ENCODE peak calls at places on chromosome 2, in four cellular contexts. G, B, O and X are unnamed samples.

GRCh38 chr2:224982910-224983688 is 59.2 kb downstream of the DOCK10 start:
- ATAC-seq in G (peak; percentile 45), O (peak; percentile 65), B (no peak), X (no peak)

GRCh38 chr2:64214281-64215115 is 70.3 kb upstream of the PELI1 start:
- ATAC-seq in O (peak; percentile 81), G (peak; percentile 68), B (peak; percentile 55), X (peak; percentile 75)

GRCh38 chr2:35410431-35411061 is 945.0 kb upstream of the CRIM1 start:
- ATAC-seq in B (no peak), G (no peak), O (no peak), X (no peak)

GRCh38 chr2:120177011-120177621 is 46.1 kb downstream of the TMEM185B start:
- ATAC-seq in B (no peak), G (peak; percentile 92), O (peak; percentile 77), X (peak; percentile 88)

GRCh38 chr2:95063401-95063958 is 38.0 kb downstream of the MAL start:
- ATAC-seq in B (no peak), G (no peak), O (no peak), X (no peak)

GRCh38 chr2:162462911-162463310 is 119.0 kb downstream of the GCA start:
- ATAC-seq in G (no peak), B (no peak), O (no peak), X (no peak)

GRCh38 chr2:115163572-115163971 is 721.1 kb downstream of the DPP10 start:
- ATAC-seq in B (no peak), O (no peak), G (no peak), X (no peak)

GRCh38 chr2:67340118-67341011 is 56.8 kb upstream of the ETAA1 start:
- ATAC-seq in B (no peak), G (no peak), O (peak; percentile 98), X (no peak)

GRCh38 chr2:85468704-85469349 is 50.3 kb downstream of the SH2D6 start:
- ATAC-seq in B (peak; percentile 60), G (no peak), O (peak; percentile 79), X (peak; percentile 68)

GRCh38 chr2:241029599-241030332 is 31.3 kb downstream of the SNED1 start:
- ATAC-seq in B (no peak), O (no peak), G (no peak), X (peak; percentile 38)

GRCh38 chr2:235000426-235001236 is 48.8 kb downstream of the SH3BP4 start:
- ATAC-seq in G (no peak), B (no peak), O (no peak), X (no peak)

GRCh38 chr2:73822991-73823390 is 5.8 kb upstream of the STAMBP start:
- ATAC-seq in G (no peak), O (no peak), B (no peak), X (peak; percentile 23)

GRCh38 chr2:88711897-88712296 is 20.4 kb downstream of the RPIA start:
- ATAC-seq in G (no peak), O (no peak), B (no peak), X (no peak)

GRCh38 chr2:160087854-160088745 is 25.7 kb upstream of the PLA2R1 start:
- ATAC-seq in O (no peak), B (no peak), G (no peak), X (peak; percentile 47)

GRCh38 chr2:176419591-176420071 is 150.4 kb downstream of the MTX2 start:
- ATAC-seq in O (no peak), B (no peak), G (no peak), X (no peak)

GRCh38 chr2:9656270-9656766 is 25.5 kb upstream of the YWHAQ start:
- ATAC-seq in G (peak; percentile 78), O (no peak), B (no peak), X (peak; percentile 58)

GRCh38 chr2:176392744-176393414 is 123.6 kb downstream of the MTX2 start:
- ATAC-seq in B (no peak), O (peak; percentile 77), G (no peak), X (no peak)

GRCh38 chr2:120735750-120736170 is at the start of gene GLI2:
- ATAC-seq in O (peak; percentile 89), B (peak; percentile 69), G (peak; percentile 84), X (peak; percentile 78)

GRCh38 chr2:127121341-127121740 is 14.4 kb upstream of the BIN1 start:
- ATAC-seq in B (no peak), G (no peak), O (peak; percentile 60), X (no peak)

GRCh38 chr2:232338759-232339106 is 39.8 kb upstream of the ALPP start:
- ATAC-seq in O (no peak), B (no peak), G (no peak), X (no peak)

GRCh38 chr2:31251018-31251417 is 17.1 kb downstream of the EHD3 start:
- ATAC-seq in O (peak; percentile 88), B (no peak), G (no peak), X (no peak)

GRCh38 chr2:166140922-166141321 is 13.1 kb upstream of the SCN1A start:
- ATAC-seq in G (no peak), O (no peak), B (no peak), X (no peak)

GRCh38 chr2:105775809-105776559 is 31.3 kb downstream of the NCK2 start:
- ATAC-seq in B (no peak), G (peak; percentile 80), O (peak; percentile 16), X (peak; percentile 14)

GRCh38 chr2:147181351-147182029 is 663.3 kb upstream of the ACVR2A start:
- ATAC-seq in O (no peak), G (peak; percentile 37), B (no peak), X (peak; percentile 38)

GRCh38 chr2:194060269-194060668 is 1596.8 kb upstream of the SLC39A10 start:
- ATAC-seq in G (no peak), O (no peak), B (no peak), X (no peak)

GRCh38 chr2:115558725-115559124 is 1116.3 kb downstream of the DPP10 start:
- ATAC-seq in G (no peak), B (no peak), O (no peak), X (no peak)

GRCh38 chr2:239239607-239240479 is 161.0 kb downstream of the HDAC4 start:
- ATAC-seq in B (no peak), G (no peak), O (peak; percentile 71), X (no peak)

GRCh38 chr2:190636362-190636761 is 12.5 kb upstream of the NAB1 start:
- ATAC-seq in B (peak; percentile 39), O (peak; percentile 77), G (peak; percentile 50), X (peak; percentile 30)

GRCh38 chr2:7089284-7089683 is 172.1 kb downstream of the RNF144A start:
- ATAC-seq in O (no peak), G (no peak), B (no peak), X (no peak)

GRCh38 chr2:139045524-139045923 is 265.3 kb upstream of the NXPH2 start:
- ATAC-seq in O (no peak), B (no peak), G (no peak), X (no peak)

GRCh38 chr2:66948234-66948633 is 448.9 kb upstream of the ETAA1 start:
- ATAC-seq in B (no peak), O (no peak), G (no peak), X (no peak)

GRCh38 chr2:241157841-241158545 is 7.7 kb downstream of the PPP1R7 start:
- ATAC-seq in B (no peak), G (no peak), O (no peak), X (no peak)

GRCh38 chr2:177393824-177394614 is 1.4 kb downstream of the AGPS start:
- ATAC-seq in O (no peak), B (no peak), G (no peak), X (no peak)

GRCh38 chr2:45205985-45206384 is 196.7 kb upstream of the SIX2 start:
- ATAC-seq in B (no peak), O (no peak), G (no peak), X (no peak)

GRCh38 chr2:65638438-65638837 is 206.0 kb upstream of the SPRED2 start:
- ATAC-seq in O (no peak), G (no peak), B (no peak), X (no peak)

GRCh38 chr2:207256026-207256425 is 90.3 kb upstream of the KLF7 start:
- ATAC-seq in O (no peak), G (no peak), B (no peak), X (no peak)

GRCh38 chr2:230335864-230336506 is 9.0 kb downstream of the SP140L start:
- ATAC-seq in O (no peak), B (no peak), G (peak; percentile 74), X (no peak)

GRCh38 chr2:61549546-61549945 is 11.4 kb upstream of the XPO1 start:
- ATAC-seq in B (no peak), O (no peak), G (no peak), X (no peak)

GRCh38 chr2:113240150-113240914 is 38.4 kb downstream of the PAX8 start:
- ATAC-seq in B (peak; percentile 74), G (peak; percentile 34), O (peak; percentile 81), X (peak; percentile 74)